ENCODE peak calls at places on chromosomes 13 and 19, in four cellular contexts. F, I, L and Y are unnamed samples.

GRCh38 chr13:110127986-110128511 is 178.9 kb downstream of the COL4A1 start:
- DNase-seq in I (no peak), L (no peak), F (no peak), Y (no peak)

GRCh38 chr19:46471116-46471733 is at the start of gene PNMA8A:
- DNase-seq in F (peak), L (no peak), I (peak), Y (no peak)

GRCh38 chr19:18057557-18057956 is 29.2 kb downstream of the IL12RB1 start:
- DNase-seq in I (no peak), L (no peak), F (no peak), Y (no peak)

GRCh38 chr19:43438291-43439162 is 23.8 kb downstream of the TEX101 start:
- DNase-seq in L (peak), I (no peak), F (no peak), Y (no peak)

GRCh38 chr13:110134801-110135200 is 172.2 kb downstream of the COL4A1 start:
- DNase-seq in I (no peak), L (no peak), F (no peak), Y (no peak)

GRCh38 chr13:32587774-32588165 is 1.5 kb downstream of the PDS5B start:
- DNase-seq in L (no peak), F (no peak), I (no peak), Y (no peak)

GRCh38 chr19:40689339-40690049 is 957 bp downstream of the NUMBL start:
- DNase-seq in I (no peak), F (no peak), L (peak), Y (peak)

GRCh38 chr19:41702208-41702651 is 6.2 kb upstream of the CEACAM5 start:
- DNase-seq in I (no peak), L (no peak), F (no peak), Y (no peak)

GRCh38 chr19:55370305-55370988 is at the start of gene IL11:
- DNase-seq in L (peak), F (no peak), I (no peak), Y (no peak)

GRCh38 chr19:39407394-39407643 is 672 bp downstream of the ZFP36 start:
- DNase-seq in I (no peak), L (no peak), F (no peak), Y (no peak)

GRCh38 chr13:39918837-39919236 is 263.4 kb downstream of the COG6 start:
- DNase-seq in L (no peak), F (no peak), I (no peak), Y (no peak)

GRCh38 chr13:33846306-33847062 is 28.5 kb downstream of the RFC3 start:
- DNase-seq in F (no peak), I (no peak), L (no peak), Y (no peak)

GRCh38 chr19:13905634-13906524 is at the start of the genes BRME1 and CC2D1A:
- DNase-seq in I (peak), F (peak), L (peak), Y (peak)

GRCh38 chr13:112690242-112690943 is 555 bp downstream of the ATP11A start:
- DNase-seq in F (peak), L (peak), I (no peak), Y (no peak)

GRCh38 chr13:79937311-79938243 is 403.3 kb downstream of the SPRY2 start:
- DNase-seq in F (no peak), L (no peak), I (no peak), Y (no peak)

GRCh38 chr19:33640773-33641172 is 19.0 kb downstream of the CHST8 start:
- DNase-seq in L (no peak), F (no peak), I (no peak), Y (no peak)

GRCh38 chr13:50060718-50061117 is 45.5 kb downstream of the KCNRG start:
- DNase-seq in L (no peak), F (no peak), I (no peak), Y (no peak)

GRCh38 chr19:29524912-29525870 is 603 bp upstream of the VSTM2B start:
- DNase-seq in I (no peak), L (no peak), F (no peak), Y (no peak)

GRCh38 chr13:99406799-99407201 is 94.5 kb upstream of the TM9SF2 start:
- DNase-seq in I (no peak), L (no peak), F (no peak), Y (no peak)

GRCh38 chr19:57829316-57829715 is 783 bp upstream of the ZNF587B start:
- DNase-seq in F (no peak), L (no peak), I (no peak), Y (no peak)

GRCh38 chr13:21925720-21926119 is 254.8 kb downstream of the FGF9 start:
- DNase-seq in I (no peak), L (no peak), F (no peak), Y (no peak)

GRCh38 chr19:48379058-48379457 is 12.3 kb downstream of the KDELR1 start:
- DNase-seq in F (no peak), L (no peak), I (no peak), Y (no peak)

GRCh38 chr19:29971648-29972047 is 29.6 kb downstream of the URI1 start:
- DNase-seq in L (no peak), F (no peak), I (no peak), Y (no peak)

GRCh38 chr19:19386373-19386869 is 19.1 kb upstream of the GATAD2A start:
- DNase-seq in I (no peak), L (peak), F (no peak), Y (no peak)

GRCh38 chr19:3506384-3507340 is 551 bp downstream of the FZR1 start:
- DNase-seq in L (peak), I (no peak), F (no peak), Y (no peak)

GRCh38 chr13:60164490-60164889 is 762 bp upstream of the DIAPH3 start:
- DNase-seq in F (no peak), I (no peak), L (no peak), Y (no peak)

GRCh38 chr19:34145741-34146202 is 26.5 kb upstream of the LSM14A start:
- DNase-seq in F (peak), I (no peak), L (no peak), Y (no peak)

GRCh38 chr19:58352760-58353671 is at the start of gene A1BG:
- DNase-seq in L (no peak), F (no peak), I (no peak), Y (no peak)

GRCh38 chr13:84032116-84032515 is 149.8 kb upstream of the SLITRK1 start:
- DNase-seq in I (no peak), F (no peak), L (no peak), Y (no peak)

GRCh38 chr13:90738881-90739280 is 608.6 kb upstream of the MIR17HG start:
- DNase-seq in F (no peak), I (no peak), L (no peak), Y (no peak)

GRCh38 chr13:57557979-57558529 is 73.5 kb upstream of the PCDH17 start:
- DNase-seq in I (no peak), F (no peak), L (no peak), Y (no peak)
- TF ChIP-seq CTCF in I (peak), F (peak), L (no peak), Y (no peak)

GRCh38 chr13:20127563-20128458 is 33.0 kb downstream of the GJA3 start:
- DNase-seq in L (peak), F (peak), I (no peak), Y (peak)
- TF ChIP-seq CTCF in L (peak), F (peak), I (peak), Y (peak)

GRCh38 chr13:98317573-98318171 is 140.6 kb upstream of the RNF113B start:
- DNase-seq in F (no peak), L (no peak), I (no peak), Y (no peak)

GRCh38 chr13:98313023-98313937 is 136.2 kb upstream of the RNF113B start:
- DNase-seq in F (no peak), L (no peak), I (no peak), Y (no peak)

GRCh38 chr13:98313938-98314292 is 136.8 kb upstream of the RNF113B start:
- DNase-seq in L (no peak), I (no peak), F (no peak), Y (no peak)

GRCh38 chr13:98315902-98316301 is 138.8 kb upstream of the RNF113B start:
- DNase-seq in F (no peak), L (no peak), I (no peak), Y (no peak)

GRCh38 chr13:98315466-98315865 is 138.4 kb upstream of the RNF113B start:
- DNase-seq in L (no peak), I (no peak), F (no peak), Y (no peak)
- TF ChIP-seq CTCF in L (no peak), I (no peak), F (no peak), Y (no peak)

GRCh38 chr19:23436944-23437343 is 41.7 kb upstream of the ZNF91 start:
- DNase-seq in I (no peak), F (no peak), L (no peak), Y (no peak)

GRCh38 chr19:23440207-23440606 is 44.9 kb upstream of the ZNF91 start:
- DNase-seq in I (no peak), F (no peak), L (no peak), Y (no peak)

GRCh38 chr19:23437901-23438300 is 42.6 kb upstream of the ZNF91 start:
- DNase-seq in L (no peak), I (no peak), F (no peak), Y (no peak)

GRCh38 chr19:23439623-23440022 is 44.4 kb upstream of the ZNF91 start:
- DNase-seq in F (no peak), L (no peak), I (no peak), Y (no peak)

GRCh38 chr19:23440791-23441190 is 45.5 kb upstream of the ZNF91 start:
- DNase-seq in F (no peak), L (no peak), I (no peak), Y (peak)
- TF ChIP-seq CTCF in F (peak), L (no peak), I (peak), Y (no peak)

GRCh38 chr19:6340493-6341201 is 7.2 kb upstream of the ACER1 start:
- DNase-seq in F (no peak), L (no peak), I (no peak), Y (no peak)
- TF ChIP-seq CTCF in F (no peak), L (no peak), I (peak), Y (peak)